ENCODE peak calls at places on chromosomes 12 and 14, in eight cellular contexts. B, W, U, O, F, G, N and L are unnamed samples.

GRCh38 chr12:27779416-27779815 is 617 bp upstream of the KLHL42 start:
- DNase-seq in B (no peak), W (no peak), U (no peak), O (no peak), F (no peak), G (no peak), N (peak), L (peak)

GRCh38 chr12:76690916-76691700 is 72.8 kb upstream of the ZDHHC17 start:
- DNase-seq in B (no peak), W (no peak), U (no peak), O (no peak), F (no peak), G (no peak), N (no peak), L (no peak)

GRCh38 chr12:28611501-28611900 is 421.2 kb downstream of the CCDC91 start:
- DNase-seq in B (no peak), W (no peak), U (no peak), O (no peak), F (no peak), G (no peak), N (no peak), L (no peak)

GRCh38 chr14:103943673-103944072 is 1.3 kb upstream of the RD3L start:
- DNase-seq in B (no peak), W (no peak), U (no peak), O (no peak), F (no peak), G (no peak), N (no peak), L (no peak)

GRCh38 chr12:65885312-65885711 is 61.0 kb downstream of the HMGA2 start:
- DNase-seq in B (no peak), W (no peak), U (no peak), O (no peak), F (no peak), G (no peak), N (no peak), L (no peak)

GRCh38 chr12:5317556-5317955 is 114.4 kb upstream of the NTF3 start:
- DNase-seq in B (no peak), W (no peak), U (no peak), O (no peak), F (no peak), G (no peak), N (no peak), L (no peak)

GRCh38 chr12:115500872-115501271 is 776.6 kb downstream of the MED13L start:
- DNase-seq in B (no peak), W (no peak), U (no peak), O (no peak), F (no peak), G (no peak), N (no peak), L (no peak)

GRCh38 chr14:99562848-99563748 is 40.9 kb downstream of the CCDC85C start:
- DNase-seq in B (peak), W (no peak), U (peak), O (peak), F (no peak), G (no peak), N (peak), L (peak)

GRCh38 chr12:97038859-97039258 is 131.8 kb downstream of the NEDD1 start:
- DNase-seq in B (no peak), W (no peak), U (no peak), O (no peak), F (no peak), G (no peak), N (no peak), L (no peak)

GRCh38 chr12:131030472-131031328 is 77.0 kb downstream of the ADGRD1 start:
- DNase-seq in B (no peak), W (no peak), U (no peak), O (no peak), F (no peak), G (no peak), N (no peak), L (no peak)

GRCh38 chr12:12510141-12510540 is 52.5 kb downstream of the DUSP16 start:
- DNase-seq in B (no peak), W (no peak), U (no peak), O (no peak), F (no peak), G (no peak), N (no peak), L (no peak)

GRCh38 chr14:104731249-104731924 is 7.4 kb downstream of the ADSS1 start:
- DNase-seq in B (no peak), W (no peak), U (no peak), O (no peak), F (no peak), G (no peak), N (no peak), L (no peak)